ENCODE peak calls at places on chromosomes 2 and 18, in nine cellular contexts. G is hypothalamus; Z is GM04504; H is GF-D8; N is HS-5; O is colonic mucosa; U is effector memory CD4-positive, alpha-beta T cell; X is NCI-H2081; J is RPMI8226. S is an unnamed sample.

GRCh38 chr2:43407826-43408783 is 181.7 kb upstream of the ZFP36L2 start:
- DNase-seq in H (peak), N (no peak), U (no peak), X (no peak), G (no peak), O (no peak), J (peak), Z (no peak), S (no peak)

GRCh38 chr2:40721595-40721994 is 269.7 kb upstream of the SLC8A1 start:
- DNase-seq in G (no peak), J (no peak), Z (no peak), O (no peak), N (no peak), U (no peak), X (no peak), H (no peak), S (no peak)

GRCh38 chr2:10285578-10286198 is 17.0 kb upstream of the HPCAL1 start:
- DNase-seq in U (no peak), J (peak), Z (no peak), G (peak), N (no peak), H (peak), X (peak), O (peak), S (no peak)

GRCh38 chr2:19126281-19126680 is 232.1 kb downstream of the OSR1 start:
- DNase-seq in J (no peak), Z (no peak), U (no peak), O (no peak), N (no peak), H (no peak), G (no peak), X (no peak), S (no peak)

GRCh38 chr2:232030229-232030628 is 68.7 kb downstream of the DIS3L2 start:
- DNase-seq in G (no peak), N (no peak), J (no peak), U (no peak), H (no peak), X (no peak), O (no peak), Z (no peak), S (no peak)

GRCh38 chr2:70144443-70145167 is 46.2 kb downstream of the C2orf42 start:
- DNase-seq in Z (no peak), O (no peak), X (no peak), G (no peak), U (no peak), N (no peak), J (no peak), H (no peak), S (no peak)

GRCh38 chr2:190786404-190787166 is 94.0 kb upstream of the GLS start:
- DNase-seq in G (no peak), U (no peak), H (no peak), Z (no peak), O (no peak), J (no peak), N (no peak), X (no peak), S (no peak)

GRCh38 chr2:119174216-119174992 is 15.9 kb upstream of the C1QL2 start:
- DNase-seq in N (no peak), X (peak), O (peak), J (peak), U (no peak), Z (no peak), H (no peak), G (no peak), S (no peak)

GRCh38 chr2:176435691-176436215 is 166.5 kb downstream of the MTX2 start:
- DNase-seq in H (no peak), J (no peak), Z (no peak), O (no peak), U (no peak), X (no peak), G (no peak), N (no peak), S (no peak)

GRCh38 chr2:2142350-2142749 is 188.7 kb downstream of the MYT1L start:
- DNase-seq in Z (no peak), G (no peak), U (no peak), H (no peak), N (no peak), O (no peak), X (no peak), J (no peak), S (no peak)

GRCh38 chr2:47288864-47289263 is 114.1 kb upstream of the MSH2 start:
- DNase-seq in U (no peak), O (no peak), Z (peak), N (peak), H (no peak), J (no peak), X (no peak), G (no peak), S (peak)

GRCh38 chr2:217953011-217953481 is 49.7 kb downstream of the TNS1 start:
- DNase-seq in N (no peak), X (no peak), O (no peak), H (no peak), U (no peak), G (no peak), J (no peak), Z (no peak), S (no peak)

GRCh38 chr2:21715865-21716264 is 592.1 kb downstream of the TDRD15 start:
- DNase-seq in X (no peak), N (no peak), G (no peak), U (no peak), Z (no peak), H (no peak), O (no peak), J (no peak), S (no peak)

GRCh38 chr2:38315707-38316333 is 61.3 kb downstream of the ATL2 start:
- DNase-seq in H (no peak), Z (peak), U (no peak), O (no peak), X (peak), G (no peak), N (no peak), J (peak), S (no peak)

GRCh38 chr2:26957524-26957923 is 12.9 kb upstream of the MAPRE3 start:
- DNase-seq in Z (no peak), O (no peak), J (no peak), H (no peak), N (no peak), X (no peak), G (no peak), U (no peak), S (no peak)

GRCh38 chr2:226098861-226099466 is 699.5 kb downstream of the NYAP2 start:
- DNase-seq in X (no peak), Z (no peak), O (no peak), U (no peak), J (no peak), H (no peak), N (no peak), G (no peak), S (no peak)

GRCh38 chr2:212249451-212249850 is 289.2 kb downstream of the ERBB4 start:
- DNase-seq in G (no peak), N (no peak), H (no peak), X (no peak), O (no peak), Z (no peak), U (no peak), J (peak), S (no peak)

GRCh38 chr2:228446732-228447131 is 265.2 kb upstream of the SPHKAP start:
- DNase-seq in H (no peak), N (no peak), G (no peak), J (peak), O (no peak), U (no peak), X (peak), Z (peak), S (no peak)

GRCh38 chr2:127157651-127158460 is 50.9 kb upstream of the BIN1 start:
- DNase-seq in Z (no peak), J (no peak), N (no peak), G (no peak), U (no peak), H (no peak), O (no peak), X (no peak), S (no peak)

GRCh38 chr2:55555977-55556376 is 36.5 kb downstream of the CFAP36 start:
- DNase-seq in Z (peak), H (no peak), G (no peak), X (no peak), U (no peak), O (no peak), J (no peak), N (no peak), S (no peak)

GRCh38 chr2:73218298-73218697 is 4.3 kb downstream of the SMYD5 start:
- DNase-seq in G (no peak), O (no peak), U (no peak), N (no peak), Z (no peak), X (no peak), J (no peak), H (no peak), S (no peak)

GRCh38 chr2:239109041-239109915 is 261.4 kb downstream of the TWIST2 start:
- DNase-seq in Z (no peak), U (no peak), G (no peak), X (peak), H (no peak), O (peak), N (no peak), J (no peak), S (no peak)

GRCh38 chr2:76861708-76862107 is 660.5 kb downstream of the LRRTM4 start:
- DNase-seq in O (no peak), H (no peak), Z (no peak), G (no peak), N (no peak), J (no peak), X (no peak), U (no peak), S (no peak)

GRCh38 chr2:233013027-233013461 is at the start of gene NGEF:
- DNase-seq in Z (no peak), J (no peak), H (no peak), X (no peak), G (no peak), O (peak), U (no peak), N (no peak), S (no peak)

GRCh38 chr18:49751427-49752094 is 61.8 kb downstream of the ACAA2 start:
- DNase-seq in H (no peak), J (no peak), O (no peak), Z (no peak), U (no peak), G (no peak), N (no peak), X (no peak), S (no peak)

GRCh38 chr2:236041616-236042015 is 126.6 kb downstream of the GBX2 start:
- DNase-seq in N (no peak), H (no peak), G (no peak), X (no peak), Z (no peak), O (no peak), J (no peak), U (no peak), S (no peak)

GRCh38 chr2:10304458-10305253 is 2.0 kb downstream of the HPCAL1 start:
- DNase-seq in Z (no peak), N (no peak), G (no peak), J (no peak), U (no peak), X (no peak), O (no peak), H (no peak), S (no peak)

GRCh38 chr2:239331560-239331959 is 69.3 kb downstream of the HDAC4 start:
- DNase-seq in J (no peak), U (no peak), X (no peak), O (no peak), H (no peak), G (no peak), Z (no peak), N (no peak), S (no peak)

GRCh38 chr2:231934441-231935206 is 8.4 kb upstream of the NPPC start:
- DNase-seq in O (no peak), Z (no peak), N (no peak), G (no peak), U (no peak), X (no peak), H (no peak), J (no peak), S (no peak)

GRCh38 chr2:214103199-214104001 is 307.5 kb upstream of the VWC2L start:
- DNase-seq in J (peak), U (no peak), O (peak), G (no peak), H (no peak), N (no peak), Z (no peak), X (peak), S (peak)

GRCh38 chr2:46615555-46616487 is 136.5 kb downstream of the TMEM247 start:
- DNase-seq in N (no peak), H (peak), Z (no peak), G (no peak), O (peak), X (no peak), J (peak), U (no peak), S (no peak)

GRCh38 chr2:119315241-119315925 is 51.3 kb downstream of the C2orf76 start:
- DNase-seq in U (no peak), J (no peak), G (no peak), Z (no peak), N (no peak), X (no peak), O (no peak), H (no peak), S (no peak)

GRCh38 chr2:70551156-70551555 is 2.5 kb downstream of the TGFA start:
- DNase-seq in H (no peak), X (no peak), O (no peak), U (no peak), N (no peak), Z (no peak), G (no peak), J (no peak), S (no peak)

GRCh38 chr18:59616501-59616900 is 80.7 kb downstream of the CCBE1 start:
- DNase-seq in Z (no peak), G (no peak), O (no peak), N (no peak), J (no peak), X (no peak), H (no peak), U (no peak), S (no peak)

S was measured in epithelial cell of prostate.